ENCODE peak calls at places on chromosomes 3 and 15, in ten cellular contexts. D, O, J, P, E, H, C, Q, Z and L are unnamed samples.

GRCh38 chr3:45110185-45110833 is 35.9 kb downstream of the CDCP1 start:
- DNase-seq in D (no peak), O (no peak), J (no peak), P (no peak), E (no peak), H (no peak), C (no peak), Q (peak; percentile 97), Z (no peak), L (no peak)

GRCh38 chr3:50365842-50366220 is 6.5 kb upstream of the TMEM115 start:
- DNase-seq in D (no peak), O (no peak), J (no peak), P (no peak), E (no peak), H (no peak), C (no peak), Q (no peak), Z (no peak), L (no peak)

GRCh38 chr3:171801738-171802600 is 8.3 kb downstream of the PLD1 start:
- DNase-seq in D (peak; percentile 91), O (peak; percentile 90), J (no peak), P (no peak), E (peak; percentile 95), H (no peak), C (no peak), Q (no peak), Z (peak; percentile 96), L (no peak)

GRCh38 chr15:66760968-66761722 is 59.1 kb downstream of the SMAD6 start:
- DNase-seq in D (no peak), O (peak; percentile 79), J (no peak), P (peak; percentile 64), E (peak; percentile 88), H (no peak), C (no peak), Q (peak; percentile 56), Z (peak; percentile 45), L (no peak)

GRCh38 chr3:23884481-23884880 is 32.3 kb downstream of the NKIRAS1 start:
- DNase-seq in D (peak; percentile 28), O (no peak), J (no peak), P (no peak), E (no peak), H (no peak), C (no peak), Q (peak; percentile 5), Z (no peak), L (no peak)

GRCh38 chr3:159919873-159920272 is 68.8 kb upstream of the IL12A start:
- DNase-seq in D (peak; percentile 63), O (peak; percentile 27), J (no peak), P (no peak), E (peak; percentile 38), H (no peak), C (no peak), Q (no peak), Z (peak; percentile 70), L (no peak)

GRCh38 chr3:27575509-27575908 is 91.3 kb upstream of the SLC4A7 start:
- DNase-seq in D (no peak), O (no peak), J (no peak), P (no peak), E (peak; percentile 46), H (no peak), C (no peak), Q (no peak), Z (no peak), L (no peak)

GRCh38 chr15:48366574-48367312 is 35.5 kb downstream of the DUT start:
- DNase-seq in D (no peak), O (no peak), J (no peak), P (no peak), E (peak; percentile 48), H (no peak), C (no peak), Q (no peak), Z (peak; percentile 89), L (no peak)

GRCh38 chr3:192409838-192410683 is 317.3 kb downstream of the FGF12 start:
- DNase-seq in D (no peak), O (peak; percentile 22), J (peak; percentile 68), P (no peak), E (peak; percentile 18), H (peak; percentile 43), C (no peak), Q (no peak), Z (no peak), L (no peak)

GRCh38 chr3:166274342-166274741 is 437.1 kb upstream of the BCHE start:
- DNase-seq in D (peak; percentile 66), O (peak; percentile 72), J (no peak), P (no peak), E (no peak), H (no peak), C (no peak), Q (no peak), Z (no peak), L (no peak)

GRCh38 chr3:134330895-134331810 is 43.1 kb downstream of the AMOTL2 start:
- DNase-seq in D (peak; percentile 76), O (peak; percentile 47), J (no peak), P (no peak), E (peak; percentile 86), H (no peak), C (peak; percentile 62), Q (no peak), Z (peak; percentile 60), L (no peak)

GRCh38 chr3:178826437-178827010 is 245.1 kb downstream of the ZMAT3 start:
- DNase-seq in D (no peak), O (no peak), J (no peak), P (no peak), E (no peak), H (no peak), C (no peak), Q (no peak), Z (no peak), L (no peak)

GRCh38 chr3:109018828-109019227 is 65.1 kb upstream of the GUCA1C start:
- DNase-seq in D (no peak), O (no peak), J (no peak), P (no peak), E (no peak), H (no peak), C (no peak), Q (no peak), Z (no peak), L (no peak)

GRCh38 chr3:169400874-169401273 is 262.6 kb downstream of the MECOM start:
- DNase-seq in D (no peak), O (no peak), J (no peak), P (no peak), E (no peak), H (no peak), C (no peak), Q (no peak), Z (no peak), L (no peak)

GRCh38 chr3:125121246-125122010 is 65.6 kb upstream of the HEG1 start:
- DNase-seq in D (no peak), O (no peak), J (no peak), P (no peak), E (no peak), H (no peak), C (no peak), Q (no peak), Z (no peak), L (no peak)
- H3K4me3 ChIP-seq in D (no peak overlapping the region), O (no peak overlapping the region), J (peak overlapping the region; percentile 45), P (no peak overlapping the region), E (no peak overlapping the region), H (no peak overlapping the region), C (no peak overlapping the region), Q (no peak overlapping the region), Z (no peak overlapping the region), L (no peak overlapping the region)

DNA sequence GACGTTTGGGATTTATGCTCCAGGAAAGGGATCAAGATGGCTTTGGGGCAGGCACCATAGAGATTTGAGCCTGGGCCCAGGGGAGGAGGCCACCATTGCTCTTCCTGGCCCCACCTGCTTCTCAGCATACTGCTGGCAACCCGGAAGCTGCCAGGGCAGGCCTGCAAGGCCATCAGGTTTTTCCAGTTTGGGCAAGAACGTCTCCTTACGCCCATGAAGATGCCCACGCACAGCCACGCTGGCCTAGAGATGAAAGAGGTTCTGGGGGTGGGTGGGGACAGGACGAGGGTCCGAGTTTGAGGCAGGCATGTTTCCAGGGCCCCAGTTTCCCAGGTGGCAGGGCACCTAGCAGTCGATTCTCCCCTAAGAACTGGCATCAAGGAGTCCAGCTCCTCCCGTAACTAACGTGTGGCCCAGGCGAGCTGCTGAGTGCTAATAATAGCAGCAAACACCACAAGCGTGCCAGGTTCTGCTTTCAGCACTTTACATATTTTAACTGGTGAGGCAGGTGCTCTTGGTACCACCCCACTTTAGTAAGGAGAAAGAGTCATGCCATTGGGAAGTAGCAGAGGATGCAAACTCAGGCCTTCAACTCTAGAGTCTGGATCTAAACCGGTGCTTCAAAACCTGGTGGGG is 45.8 kb downstream of the ZNF710 start:
- DNase-seq in D (peak; percentile 81), O (no peak), J (no peak), P (peak; percentile 86), E (no peak), H (no peak), C (peak; percentile 39), Q (peak; percentile 73), Z (no peak), L (peak; percentile 88)
- H3K4me3 ChIP-seq in D (no peak overlapping the region), O (no peak overlapping the region), J (no peak overlapping the region), P (no peak overlapping the region), E (no peak overlapping the region), H (no peak overlapping the region), C (no peak overlapping the region), Q (no peak overlapping the region), Z (no peak overlapping the region), L (no peak overlapping the region)

DNA sequence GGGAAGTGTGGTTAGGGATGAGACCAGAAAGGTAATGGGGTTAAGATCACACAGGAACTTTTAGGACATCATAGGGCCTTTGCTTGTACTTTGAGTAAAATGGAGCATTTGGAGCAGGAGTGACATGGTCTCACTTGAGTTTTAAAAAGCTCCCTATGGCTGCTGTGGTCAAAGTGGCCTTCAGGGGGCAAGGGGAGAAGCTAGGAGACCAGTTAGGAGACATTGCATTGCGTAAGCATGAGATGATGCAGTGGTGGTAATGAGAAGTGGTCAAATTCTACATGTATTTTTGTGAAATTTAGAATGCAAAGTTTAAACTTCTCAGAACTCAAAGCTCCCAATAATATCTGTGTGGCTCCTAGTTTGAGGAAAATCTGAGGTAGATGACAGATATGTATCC is 27.9 kb downstream of the MED12L start:
- DNase-seq in D (no peak), O (no peak), J (no peak), P (no peak), E (no peak), H (no peak), C (no peak), Q (no peak), Z (no peak), L (no peak)
- H3K4me3 ChIP-seq in D (no peak overlapping the region), O (no peak overlapping the region), J (no peak overlapping the region), P (no peak overlapping the region), E (no peak overlapping the region), H (no peak overlapping the region), C (no peak overlapping the region), Q (no peak overlapping the region), Z (no peak overlapping the region), L (no peak overlapping the region)

DNA sequence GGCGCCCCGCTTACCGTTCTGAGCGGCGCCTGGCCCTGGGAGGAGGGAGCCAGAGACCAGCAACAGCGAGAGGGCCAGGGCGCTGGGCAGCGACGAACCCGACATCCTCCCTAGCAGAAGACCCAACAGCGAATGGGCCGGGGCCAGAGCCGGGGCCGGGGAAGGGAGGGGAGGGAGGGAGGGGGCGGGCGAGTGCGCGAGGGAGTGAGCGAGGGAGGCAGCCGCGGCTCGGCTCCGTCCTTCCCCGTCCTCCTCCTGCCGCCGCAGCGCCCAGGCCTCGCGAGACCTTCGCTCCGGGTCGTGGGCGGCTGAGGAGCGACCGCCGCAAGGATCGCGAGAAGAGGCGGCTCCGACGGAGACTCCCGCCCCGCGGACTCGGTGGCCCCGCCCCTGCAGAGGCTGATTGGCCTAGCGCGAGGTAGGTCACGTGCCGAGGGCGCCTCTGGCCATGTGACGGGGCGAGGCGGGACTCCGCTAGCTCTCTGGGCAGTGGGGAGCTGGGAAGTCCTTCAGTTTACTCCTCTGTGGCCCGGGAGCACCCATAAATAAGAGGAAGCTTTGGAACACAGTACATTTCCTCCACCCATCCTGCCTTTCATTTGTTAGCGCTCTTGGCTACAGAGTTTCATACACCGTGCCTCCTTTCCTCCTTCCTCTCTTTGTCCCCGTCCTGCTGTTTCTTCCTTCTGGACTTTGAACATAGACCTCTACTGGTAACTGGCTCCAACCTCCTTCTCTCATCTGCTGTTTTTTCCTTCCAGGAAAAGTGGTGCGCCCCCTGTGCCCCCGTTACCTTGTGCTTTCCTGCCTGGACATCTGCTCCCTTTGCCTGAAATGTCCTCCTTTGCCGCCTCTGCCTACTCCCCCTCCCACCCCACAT is at the start of gene NPTN:
- DNase-seq in D (peak; percentile 89), O (peak; percentile 97), J (peak; percentile 99), P (peak; percentile 100), E (peak; percentile 99), H (peak; percentile 96), C (peak; percentile 99), Q (peak; percentile 98), Z (peak; percentile 99), L (peak; percentile 98)
- H3K4me3 ChIP-seq in D (peak within 1 kb of the TSS; percentile 93), O (peak within 1 kb of the TSS; percentile 77), J (peak within 1 kb of the TSS; percentile 82), P (peak within 1 kb of the TSS; percentile 84), E (peak within 1 kb of the TSS; percentile 90), H (peak within 1 kb of the TSS; percentile 98), C (peak within 1 kb of the TSS; percentile 85), Q (peak within 1 kb of the TSS; percentile 71), Z (peak within 1 kb of the TSS; percentile 84), L (peak within 1 kb of the TSS; percentile 93)